ENCODE peak calls at places on chromosomes 4 and X, in seven cellular contexts. A, M, S, O, H, J and U are unnamed samples.

GRCh38 chrX:73768886-73769285 is 205.9 kb downstream of the CHIC1 start:
- DNase-seq in A (no peak), M (no peak), S (peak; percentile 42), O (no peak), H (no peak), J (no peak), U (no peak)

GRCh38 chr4:23382880-23383279 is 507.0 kb downstream of the PPARGC1A start:
- DNase-seq in A (peak; percentile 2), M (no peak), S (no peak), O (no peak), H (peak; percentile 7), J (peak; percentile 86), U (no peak)

GRCh38 chr4:169270156-169270809 is 473 bp downstream of the SH3RF1 start:
- DNase-seq in A (no peak), M (peak; percentile 68), S (peak; percentile 92), O (no peak), H (peak; percentile 68), J (no peak), U (no peak)

GRCh38 chrX:67717571-67717970 is 173.8 kb downstream of the AR start:
- DNase-seq in A (no peak), M (no peak), S (no peak), O (no peak), H (no peak), J (no peak), U (no peak)

GRCh38 chrX:110373310-110373709 is 14.7 kb downstream of the RTL9 start:
- DNase-seq in A (no peak), M (no peak), S (no peak), O (no peak), H (no peak), J (no peak), U (no peak)

GRCh38 chrX:40227111-40227510 is 129.4 kb upstream of the BCOR start:
- DNase-seq in A (no peak), M (no peak), S (no peak), O (no peak), H (no peak), J (no peak), U (no peak)

GRCh38 chr4:143341186-143341755 is 4.6 kb downstream of the GAB1 start:
- DNase-seq in A (no peak), M (no peak), S (no peak), O (no peak), H (no peak), J (no peak), U (no peak)

GRCh38 chr4:56209767-56210166 is 177.5 kb downstream of the AASDH start:
- DNase-seq in A (no peak), M (no peak), S (no peak), O (no peak), H (no peak), J (no peak), U (no peak)

GRCh38 chr4:168908093-168908492 is 102.0 kb downstream of the CBR4 start:
- DNase-seq in A (peak; percentile 27), M (no peak), S (no peak), O (no peak), H (peak; percentile 38), J (no peak), U (no peak)

GRCh38 chrX:154715825-154716224 is 35.1 kb downstream of the GAB3 start:
- DNase-seq in A (no peak), M (no peak), S (no peak), O (no peak), H (no peak), J (no peak), U (no peak)

GRCh38 chr4:6939761-6940743 is 30.4 kb downstream of the TBC1D14 start:
- DNase-seq in A (no peak), M (no peak), S (no peak), O (no peak), H (no peak), J (no peak), U (peak; percentile 32)

GRCh38 chrX:123731258-123731986 is 1.4 kb downstream of the THOC2 start:
- DNase-seq in A (no peak), M (peak; percentile 25), S (no peak), O (no peak), H (peak; percentile 54), J (peak; percentile 20), U (no peak)

GRCh38 chr4:154399259-154399974 is 92.2 kb downstream of the DCHS2 start:
- DNase-seq in A (peak; percentile 20), M (no peak), S (no peak), O (no peak), H (peak; percentile 23), J (peak; percentile 29), U (no peak)

GRCh38 chr4:24980064-24980690 is 50.6 kb downstream of the LGI2 start:
- DNase-seq in A (peak; percentile 70), M (peak; percentile 36), S (no peak), O (no peak), H (peak; percentile 81), J (peak; percentile 52), U (peak; percentile 18)

GRCh38 chr4:182736207-182736606 is 181.0 kb downstream of the DCTD start:
- DNase-seq in A (no peak), M (no peak), S (no peak), O (no peak), H (no peak), J (peak; percentile 88), U (no peak)

GRCh38 chr4:113635739-113636437 is 125.7 kb downstream of the CAMK2D start:
- DNase-seq in A (peak; percentile 45), M (no peak), S (no peak), O (no peak), H (peak; percentile 67), J (peak; percentile 14), U (no peak)

GRCh38 chrX:142084611-142085010 is 120.5 kb downstream of the MAGEC2 start:
- DNase-seq in A (no peak), M (no peak), S (no peak), O (no peak), H (peak; percentile 0), J (no peak), U (no peak)

GRCh38 chrX:142089193-142089592 is 115.9 kb downstream of the MAGEC2 start:
- DNase-seq in A (no peak), M (no peak), S (no peak), O (no peak), H (peak; percentile 41), J (peak; percentile 4), U (no peak)
- TF ChIP-seq CTCF in A (no peak), M (no peak), S (peak; percentile 24), O (peak; percentile 31), H (peak; percentile 35), J (peak; percentile 16), U (no peak)

DNA sequence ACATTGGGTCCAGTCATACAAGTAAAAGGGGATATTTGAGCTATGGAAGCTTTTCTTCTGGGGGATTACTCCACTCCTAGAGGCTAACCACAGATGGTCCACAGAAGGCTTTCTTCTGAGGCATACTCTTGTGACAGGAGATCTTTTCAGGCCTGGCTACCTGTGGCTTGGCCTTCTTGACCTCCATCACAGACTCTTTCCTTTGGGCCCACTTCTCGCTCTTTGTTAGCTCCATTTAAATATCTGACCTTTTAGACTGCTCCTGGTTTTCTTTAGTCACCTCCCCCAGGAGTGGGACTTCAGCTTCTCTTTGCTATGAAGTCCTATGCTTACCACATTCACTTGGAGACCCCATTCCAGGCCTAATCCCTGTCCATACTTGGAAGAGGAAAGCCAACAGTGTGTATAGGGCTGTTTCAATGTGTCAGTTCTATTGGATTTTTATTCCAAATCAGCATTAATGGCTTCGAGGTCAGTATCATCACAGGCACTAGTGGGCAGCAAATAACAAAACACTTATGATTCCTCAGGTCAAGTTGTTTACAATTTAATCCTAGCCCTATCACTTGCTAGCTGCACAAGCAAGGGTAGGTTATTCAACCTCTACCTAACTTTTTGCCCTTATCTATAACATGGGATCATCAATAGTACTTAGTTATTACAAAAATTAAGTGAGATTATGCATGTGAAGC is 26.3 kb downstream of the GPC3 start:
- DNase-seq in A (no peak), M (no peak), S (no peak), O (no peak), H (peak; percentile 34), J (peak; percentile 17), U (no peak)
- TF ChIP-seq CTCF in A (no peak), M (no peak), S (no peak), O (no peak), H (peak; percentile 35), J (peak; percentile 38), U (no peak)

GRCh38 chr4:109979932-109980717 is 67.4 kb downstream of the EGF start:
- DNase-seq in A (peak; percentile 45), M (no peak), S (no peak), O (no peak), H (peak; percentile 29), J (peak; percentile 85), U (no peak)

GRCh38 chr4:109977854-109978501 is 65.3 kb downstream of the EGF start:
- DNase-seq in A (peak; percentile 11), M (no peak), S (no peak), O (no peak), H (peak; percentile 66), J (peak; percentile 64), U (no peak)

GRCh38 chr4:109976189-109976588 is 63.5 kb downstream of the EGF start:
- DNase-seq in A (no peak), M (no peak), S (no peak), O (no peak), H (no peak), J (no peak), U (no peak)

GRCh38 chr4:109981936-109982335 is 69.3 kb downstream of the EGF start:
- DNase-seq in A (no peak), M (no peak), S (no peak), O (no peak), H (no peak), J (no peak), U (no peak)

GRCh38 chr4:109978704-109979103 is 66.0 kb downstream of the EGF start:
- DNase-seq in A (no peak), M (no peak), S (no peak), O (no peak), H (no peak), J (no peak), U (no peak)
- TF ChIP-seq CTCF in A (no peak), M (no peak), S (no peak), O (no peak), H (peak; percentile 13), J (no peak), U (no peak)

GRCh38 chr4:139686988-139687387 is 21.4 kb downstream of the MGST2 start:
- DNase-seq in A (no peak), M (no peak), S (no peak), O (no peak), H (no peak), J (no peak), U (no peak)

GRCh38 chr4:139694522-139694921 is 28.9 kb downstream of the MGST2 start:
- DNase-seq in A (no peak), M (no peak), S (no peak), O (no peak), H (no peak), J (no peak), U (no peak)

GRCh38 chr4:139689093-139689722 is 23.6 kb downstream of the MGST2 start:
- DNase-seq in A (no peak), M (no peak), S (no peak), O (no peak), H (no peak), J (no peak), U (no peak)

GRCh38 chr4:139696491-139696890 is 30.9 kb downstream of the MGST2 start:
- DNase-seq in A (no peak), M (no peak), S (no peak), O (no peak), H (no peak), J (no peak), U (no peak)

GRCh38 chr4:139692300-139693012 is 26.8 kb downstream of the MGST2 start:
- DNase-seq in A (no peak), M (no peak), S (no peak), O (no peak), H (no peak), J (no peak), U (no peak)
- TF ChIP-seq CTCF in A (no peak), M (no peak), S (peak; percentile 16), O (no peak), H (peak; percentile 14), J (peak; percentile 21), U (no peak)

GRCh38 chr4:158906073-158906472 is 137.2 kb downstream of the FNIP2 start:
- DNase-seq in A (no peak), M (no peak), S (no peak), O (no peak), H (no peak), J (peak; percentile 35), U (no peak)
- TF ChIP-seq CTCF in A (no peak), M (no peak), S (no peak), O (no peak), H (no peak), J (no peak), U (no peak)